ENCODE peak calls at places on chromosomes 5 and 9, in four cellular contexts. V, R, E and K are unnamed samples.

GRCh38 chr9:110830495-110830894 is 161.9 kb downstream of the MUSK start:
- DNase-seq in V (no peak), R (no peak), E (no peak), K (no peak)

GRCh38 chr5:173925449-173926071 is 37.4 kb downstream of the CPEB4 start:
- DNase-seq in V (peak), R (peak), E (no peak), K (peak)

GRCh38 chr5:133340002-133340755 is 272.2 kb downstream of the FSTL4 start:
- DNase-seq in V (no peak), R (no peak), E (no peak), K (no peak)

GRCh38 chr9:136787690-136788400 is 3.3 kb upstream of the TMEM141 start:
- DNase-seq in V (peak), R (peak), E (peak), K (peak)

GRCh38 chr5:67004730-67005350 is 191.8 kb downstream of the CD180 start:
- DNase-seq in V (no peak), R (no peak), E (peak), K (no peak)

GRCh38 chr5:149002761-149003689 is 59.8 kb downstream of the SH3TC2 start:
- DNase-seq in V (no peak), R (peak), E (no peak), K (peak)

GRCh38 chr9:111516061-111516465 is 8.9 kb upstream of the ZNF483 start:
- DNase-seq in V (no peak), R (peak), E (no peak), K (no peak)

GRCh38 chr9:91001146-91001611 is 199.6 kb downstream of the SYK start:
- DNase-seq in V (no peak), R (peak), E (no peak), K (peak)

GRCh38 chr5:137826067-137826466 is 41.6 kb upstream of the MYOT start:
- DNase-seq in V (no peak), R (no peak), E (no peak), K (no peak)